ENCODE peak calls at places on chromosome 5, in six cellular contexts. A is mesothelial cell of epicardium, X is WERI-Rb-1, D is foreskin fibroblast, K is GM23338, C is upper lobe of left lung. R is an unnamed sample.

GRCh38 chr5:110096419-110096818 is 406.7 kb downstream of the MAN2A1 start:
- DNase-seq in C (no peak), D (no peak), A (no peak), X (no peak), K (no peak), R (no peak)

GRCh38 chr5:103041071-103041676 is 78.8 kb downstream of the GIN1 start:
- DNase-seq in X (no peak), K (peak; percentile 14), A (no peak), D (peak; percentile 63), C (no peak), R (no peak)

GRCh38 chr5:6902597-6902996 is 189.4 kb downstream of the TENT4A start:
- DNase-seq in X (peak; percentile 52), K (no peak), D (no peak), A (no peak), C (no peak), R (no peak)

GRCh38 chr5:20619606-20620005 is 631.6 kb upstream of the CDH18 start:
- DNase-seq in X (no peak), A (no peak), C (no peak), D (no peak), K (no peak), R (no peak)

GRCh38 chr5:142311725-142312124 is 13.1 kb downstream of the SPRY4 start:
- DNase-seq in A (no peak), C (no peak), X (no peak), D (no peak), K (no peak), R (no peak)

GRCh38 chr5:141155540-141156374 is 5.9 kb downstream of the PCDHB6 start:
- DNase-seq in D (no peak), K (peak; percentile 86), A (no peak), C (no peak), X (no peak), R (no peak)

GRCh38 chr5:14726066-14726838 is 61.7 kb downstream of the OTULIN start:
- DNase-seq in K (no peak), A (no peak), X (no peak), C (no peak), D (peak; percentile 39), R (no peak)

GRCh38 chr5:97729938-97730337 is 546.9 kb upstream of the RIOK2 start:
- DNase-seq in K (no peak), X (no peak), A (no peak), C (no peak), D (no peak), R (no peak)

GRCh38 chr5:45774528-45774927 is 78.3 kb upstream of the HCN1 start:
- DNase-seq in C (no peak), A (no peak), X (no peak), D (no peak), K (peak; percentile 26), R (no peak)
- TF ChIP-seq CTCF in C (no peak), A (peak; percentile 51), X (peak; percentile 21), D (no peak), K (no peak), R (no peak)

GRCh38 chr5:134784241-134784920 is 25.8 kb downstream of the DDX46 start:
- DNase-seq in K (no peak), D (peak; percentile 17), A (no peak), C (no peak), X (no peak), R (no peak)
- TF ChIP-seq CTCF in K (peak; percentile 9), D (peak; percentile 22), A (no peak), C (no peak), X (no peak), R (no peak)

GRCh38 chr5:164600166-164600715 is 1094.8 kb downstream of the MAT2B start:
- DNase-seq in A (no peak), X (no peak), D (no peak), C (no peak), K (no peak), R (no peak)

GRCh38 chr5:164600929-164601535 is 1095.6 kb downstream of the MAT2B start:
- DNase-seq in C (peak; percentile 59), D (no peak), X (no peak), A (no peak), K (no peak), R (no peak)

GRCh38 chr5:164597293-164597900 is 1092.0 kb downstream of the MAT2B start:
- DNase-seq in C (no peak), K (peak; percentile 75), D (no peak), A (no peak), X (peak; percentile 15), R (no peak)
- TF ChIP-seq CTCF in C (no peak), K (peak; percentile 70), D (no peak), A (no peak), X (no peak), R (no peak)

GRCh38 chr5:153756540-153756939 is 266.1 kb downstream of the GRIA1 start:
- DNase-seq in D (peak; percentile 36), A (no peak), K (peak; percentile 41), C (no peak), X (no peak), R (no peak)
- TF ChIP-seq CTCF in D (peak; percentile 24), A (no peak), K (peak; percentile 65), C (no peak), X (peak; percentile 42), R (no peak)

GRCh38 chr5:95843733-95844223 is 21.3 kb upstream of the GLRX start:
- DNase-seq in D (no peak), A (no peak), X (no peak), K (no peak), C (no peak), R (no peak)

GRCh38 chr5:95840969-95841368 is 18.4 kb upstream of the GLRX start:
- DNase-seq in X (no peak), K (no peak), A (no peak), C (no peak), D (no peak), R (no peak)

GRCh38 chr5:95845401-95845800 is 22.9 kb upstream of the GLRX start:
- DNase-seq in K (no peak), X (no peak), D (no peak), C (no peak), A (no peak), R (no peak)

GRCh38 chr5:95841914-95842812 is 19.6 kb upstream of the GLRX start:
- DNase-seq in C (no peak), D (peak; percentile 89), K (no peak), X (no peak), A (no peak), R (no peak)

GRCh38 chr5:95842955-95843544 is 20.5 kb upstream of the GLRX start:
- DNase-seq in K (peak; percentile 21), A (no peak), C (no peak), D (no peak), X (peak; percentile 47), R (peak; percentile 48)
- TF ChIP-seq CTCF in K (peak; percentile 41), A (no peak), C (peak; percentile 58), D (no peak), X (peak; percentile 27), R (no peak)

DNA sequence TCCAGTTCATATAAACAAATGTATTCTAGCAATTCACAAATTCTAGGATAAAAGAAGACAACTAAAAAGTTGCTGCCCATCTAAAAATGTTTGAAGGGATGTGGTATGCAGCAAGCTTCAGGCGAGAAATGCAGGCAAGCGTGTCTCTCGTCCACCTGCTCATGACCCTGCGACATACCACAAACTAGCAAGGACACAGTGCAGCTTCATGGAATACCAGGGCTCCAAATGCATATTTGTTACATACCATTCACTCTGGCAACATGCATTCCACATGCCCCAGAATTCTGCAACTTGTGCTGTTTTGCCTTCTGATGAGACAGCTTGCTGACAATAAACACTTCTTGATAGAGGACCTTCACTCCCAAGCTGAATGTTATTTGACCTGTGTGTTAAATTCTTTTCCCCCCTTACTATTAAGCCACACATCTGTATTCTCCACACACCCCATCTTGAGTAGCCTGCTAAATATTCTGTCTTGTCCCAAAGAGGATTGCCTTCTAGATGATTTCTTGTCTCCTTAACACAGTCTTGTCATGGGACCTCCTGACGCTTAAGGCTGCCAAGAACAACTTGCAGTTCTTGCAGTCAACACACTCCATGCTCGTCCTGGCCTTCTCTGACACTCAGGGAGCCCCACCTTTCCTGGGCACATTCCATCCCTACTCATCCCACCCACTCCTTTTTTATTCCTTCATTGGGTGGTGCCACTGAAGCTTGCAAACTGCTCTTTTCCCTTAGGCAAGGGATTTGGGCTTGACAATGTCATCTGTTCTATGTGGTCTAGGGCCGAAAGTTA is 340.5 kb downstream of the PIK3R1 start:
- DNase-seq in A (no peak), D (no peak), X (no peak), C (no peak), K (no peak), R (no peak)
- TF ChIP-seq CTCF in A (no peak), D (no peak), X (no peak), C (no peak), K (no peak), R (no peak)